ENCODE peak calls at places on chromosome 7, in ten cellular contexts. W is HepG2, J is transverse colon, U is HCT116, A is right lobe of liver, L is vagina, C is A549, R is ovary, S is stomach, F is suprapubic skin. Z is an unnamed sample.

GRCh38 chr7:25995893-25996529 is 156.0 kb upstream of the NFE2L3 start:
- DNase-seq in W (peak; percentile 32), J (no peak), U (peak; percentile 18), A (no peak), L (no peak), C (no peak), R (no peak), S (no peak), F (no peak), Z (no peak)

GRCh38 chr7:19116121-19117080 is 1.0 kb downstream of the TWIST1 start:
- DNase-seq in W (no peak), J (no peak), U (no peak), A (peak; percentile 22), L (no peak), C (peak; percentile 33), R (peak; percentile 43), S (no peak), F (no peak), Z (peak; percentile 25)

GRCh38 chr7:48285365-48285764 is 114.1 kb downstream of the ABCA13 start:
- DNase-seq in W (no peak), J (no peak), U (no peak), A (no peak), L (no peak), C (no peak), R (no peak), S (no peak), F (no peak), Z (no peak)

GRCh38 chr7:34320926-34321609 is 336.9 kb upstream of the NPSR1 start:
- DNase-seq in W (peak; percentile 67), J (peak; percentile 68), U (peak; percentile 54), A (peak; percentile 40), L (no peak), C (peak; percentile 82), R (peak; percentile 61), S (peak; percentile 59), F (no peak), Z (peak; percentile 67)

GRCh38 chr7:46089281-46089680 is 168.2 kb upstream of the IGFBP3 start:
- DNase-seq in W (no peak), J (no peak), U (no peak), A (no peak), L (no peak), C (no peak), R (no peak), S (no peak), F (no peak), Z (no peak)

GRCh38 chr7:119935418-119936025 is 337.5 kb upstream of the KCND2 start:
- DNase-seq in W (peak; percentile 21), J (no peak), U (peak; percentile 32), A (no peak), L (no peak), C (no peak), R (no peak), S (no peak), F (no peak), Z (no peak)

GRCh38 chr7:125661677-125662076 is 732.1 kb upstream of the POT1 start:
- DNase-seq in W (no peak), J (no peak), U (no peak), A (no peak), L (no peak), C (no peak), R (no peak), S (no peak), F (no peak), Z (no peak)

GRCh38 chr7:55128693-55129394 is 110.0 kb downstream of the EGFR start:
- DNase-seq in W (no peak), J (no peak), U (no peak), A (no peak), L (no peak), C (no peak), R (peak; percentile 55), S (no peak), F (peak; percentile 57), Z (peak; percentile 17)

GRCh38 chr7:83861876-83862275 is 212.9 kb upstream of the SEMA3E start:
- DNase-seq in W (no peak), J (no peak), U (no peak), A (no peak), L (no peak), C (no peak), R (no peak), S (no peak), F (no peak), Z (no peak)

GRCh38 chr7:30647589-30647988 is 34.7 kb downstream of the CRHR2 start:
- DNase-seq in W (no peak), J (no peak), U (no peak), A (no peak), L (no peak), C (no peak), R (no peak), S (no peak), F (no peak), Z (no peak)

GRCh38 chr7:37730489-37730888 is 46.9 kb downstream of the GPR141 start:
- DNase-seq in W (no peak), J (no peak), U (no peak), A (no peak), L (no peak), C (no peak), R (no peak), S (no peak), F (no peak), Z (no peak)

GRCh38 chr7:2012981-2013380 is 219.8 kb downstream of the MAD1L1 start:
- DNase-seq in W (no peak), J (no peak), U (no peak), A (peak; percentile 64), L (no peak), C (no peak), R (no peak), S (peak; percentile 66), F (peak; percentile 55), Z (no peak)

GRCh38 chr7:148709019-148709418 is 10.3 kb downstream of the CUL1 start:
- DNase-seq in W (no peak), J (no peak), U (no peak), A (no peak), L (no peak), C (no peak), R (no peak), S (no peak), F (no peak), Z (no peak)
- H3K4me1 ChIP-seq in W (peaks cover 46% of the 10 kb centered on the region), J (peaks cover 72% of the 10 kb centered on the region), U (no peaks in the 10 kb centered on the region), A (no peaks in the 10 kb centered on the region), L (peaks cover 93% of the 10 kb centered on the region), C (peaks cover 19% of the 10 kb centered on the region), R (peaks cover 19% of the 10 kb centered on the region), S (peaks cover 84% of the 10 kb centered on the region), F (peaks cover 62% of the 10 kb centered on the region), Z (peaks cover 51% of the 10 kb centered on the region)

DNA sequence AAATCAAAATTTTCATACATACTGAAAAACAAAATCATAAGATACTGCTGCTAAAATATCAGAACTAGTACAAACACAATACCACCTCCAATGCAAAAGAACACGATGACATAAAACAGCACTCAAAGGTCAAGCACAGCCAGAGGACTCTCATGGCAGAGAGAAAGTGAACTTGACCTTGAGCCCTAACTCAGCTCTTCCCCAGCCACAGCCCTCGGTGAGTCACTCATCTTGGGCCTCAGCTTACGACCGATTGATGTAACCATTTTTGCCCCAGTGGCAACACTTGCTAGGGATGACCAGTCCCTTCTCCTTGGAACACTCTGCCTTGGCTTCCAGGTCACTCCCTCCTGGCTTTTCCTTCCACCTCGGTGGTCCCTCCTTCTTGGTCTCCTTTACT is 77.8 kb downstream of the JAZF1 start:
- DNase-seq in W (peak; percentile 5), J (no peak), U (peak; percentile 24), A (no peak), L (no peak), C (peak; percentile 28), R (peak; percentile 55), S (no peak), F (no peak), Z (peak; percentile 87)
- TF ChIP-seq POLR2A in W (no peak), J (no peak), U (no peak), A (no peak), L (no peak), C (no peak), R (no peak), S (no peak), F (no peak), Z (peak; percentile 28)

GRCh38 chr7:43215061-43215460 is 102.6 kb downstream of the HECW1 start:
- DNase-seq in W (no peak), J (no peak), U (no peak), A (no peak), L (no peak), C (no peak), R (no peak), S (no peak), F (no peak), Z (no peak)

GRCh38 chr7:43211693-43212092 is 99.2 kb downstream of the HECW1 start:
- DNase-seq in W (no peak), J (no peak), U (no peak), A (no peak), L (no peak), C (no peak), R (no peak), S (no peak), F (no peak), Z (no peak)

GRCh38 chr7:43208189-43208588 is 95.7 kb downstream of the HECW1 start:
- DNase-seq in W (no peak), J (no peak), U (no peak), A (no peak), L (no peak), C (no peak), R (no peak), S (no peak), F (no peak), Z (no peak)

GRCh38 chr7:43212921-43213320 is 100.5 kb downstream of the HECW1 start:
- DNase-seq in W (no peak), J (no peak), U (no peak), A (no peak), L (no peak), C (no peak), R (no peak), S (no peak), F (no peak), Z (no peak)

GRCh38 chr7:43211276-43211675 is 98.8 kb downstream of the HECW1 start:
- DNase-seq in W (peak; percentile 3), J (no peak), U (no peak), A (no peak), L (no peak), C (peak; percentile 25), R (no peak), S (no peak), F (no peak), Z (no peak)
- TF ChIP-seq CTCF in W (peak; percentile 35), J (no peak), U (peak; percentile 41), A (peak; percentile 18), L (no peak), C (peak; percentile 46), R (no peak), S (no peak), F (no peak), Z (no peak)

DNA sequence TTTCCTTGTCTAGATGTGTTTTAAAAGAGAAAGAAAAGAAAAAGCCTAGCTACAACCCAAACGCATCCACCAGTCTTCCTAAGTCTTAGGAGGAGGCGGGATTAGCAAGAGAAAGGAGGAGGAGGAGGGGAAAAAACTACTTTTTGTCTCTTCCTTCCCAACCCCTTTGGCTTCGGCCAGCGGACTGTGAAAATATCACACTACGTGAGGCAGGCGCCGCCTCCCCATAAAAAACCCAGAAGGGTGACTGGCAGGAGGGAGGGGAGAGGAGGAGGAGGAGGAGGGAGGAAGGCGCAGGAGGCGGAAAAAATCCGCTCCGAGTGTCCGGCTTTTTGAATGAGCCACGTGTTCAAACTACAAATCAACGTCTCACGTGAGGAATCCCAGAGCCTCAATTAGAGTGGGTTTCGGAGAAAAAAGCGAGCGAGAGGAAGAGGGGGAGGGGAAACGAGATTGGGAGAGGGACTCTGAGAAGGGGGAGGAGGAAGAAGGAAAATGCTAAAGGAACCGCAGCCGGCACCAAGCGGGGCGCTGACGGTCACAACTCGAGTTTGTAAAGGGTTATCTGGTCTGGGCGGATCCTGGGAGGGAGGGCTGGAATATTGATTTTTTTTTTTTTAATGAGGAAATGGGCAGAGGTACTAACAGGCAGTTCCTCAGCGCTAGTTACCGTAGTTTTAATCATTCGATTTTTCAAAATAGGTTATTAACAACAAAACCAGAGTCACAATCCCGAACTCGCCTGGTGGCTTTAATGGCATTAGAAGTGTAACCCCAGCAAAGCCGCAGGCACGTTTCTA is at the start of gene IGF2BP3:
- DNase-seq in W (peak; percentile 91), J (peak; percentile 24), U (peak; percentile 97), A (no peak), L (peak; percentile 25), C (peak; percentile 76), R (no peak), S (no peak), F (no peak), Z (no peak)
- H3K4me1 ChIP-seq in W (peaks cover 25% of the 10 kb centered on the region), J (peaks cover 57% of the 10 kb centered on the region), U (peaks cover 42% of the 10 kb centered on the region), A (no peaks in the 10 kb centered on the region), L (peaks cover 49% of the 10 kb centered on the region), C (peaks cover 24% of the 10 kb centered on the region), R (peaks cover 11% of the 10 kb centered on the region), S (peaks cover 62% of the 10 kb centered on the region), F (peaks cover 53% of the 10 kb centered on the region), Z (peaks cover 13% of the 10 kb centered on the region)

Z was measured in adrenal gland.